ENCODE peak calls at places on chromosomes 6 and 20, in five cellular contexts. K is H1, C is sigmoid colon, H is heart left ventricle, W is mammary epithelial cell. Z is an unnamed sample.

GRCh38 chr20:41540916-41541315 is 77.3 kb downstream of the CHD6 start:
- DNase-seq in W (no peak), H (no peak), C (no peak), K (no peak), Z (no peak)

GRCh38 chr6:155521719-155522118 is 66.1 kb upstream of the NOX3 start:
- DNase-seq in H (no peak), C (no peak), W (peak; percentile 35), K (no peak), Z (no peak)

GRCh38 chr6:136284909-136285308 is 4.7 kb downstream of the BCLAF1 start:
- DNase-seq in K (no peak), C (no peak), W (peak; percentile 60), H (no peak), Z (no peak)

GRCh38 chr6:21992178-21992967 is 304.5 kb downstream of the PRL start:
- DNase-seq in W (peak; percentile 42), H (no peak), C (no peak), K (no peak), Z (no peak)

GRCh38 chr6:40160826-40161225 is 226.6 kb upstream of the MOCS1 start:
- DNase-seq in C (no peak), H (no peak), W (peak; percentile 3), K (no peak), Z (no peak)

GRCh38 chr6:129597023-129597713 is 112.8 kb downstream of the ARHGAP18 start:
- DNase-seq in C (no peak), H (no peak), W (no peak), K (no peak), Z (no peak)

GRCh38 chr6:41939091-41939847 is 2.3 kb downstream of the CCND3 start:
- DNase-seq in W (no peak), C (peak; percentile 71), K (peak; percentile 69), H (peak; percentile 62), Z (peak; percentile 88)

GRCh38 chr20:16729565-16730460 is at the start of gene SNRPB2:
- DNase-seq in C (peak; percentile 96), K (peak; percentile 84), H (peak; percentile 96), W (peak; percentile 89), Z (peak; percentile 98)

GRCh38 chr20:46699651-46700359 is 9.6 kb upstream of the SLC2A10 start:
- DNase-seq in K (no peak), C (no peak), W (peak; percentile 33), H (no peak), Z (no peak)

GRCh38 chr6:157185171-157185570 is 138.1 kb downstream of the TMEM242 start:
- DNase-seq in W (no peak), H (no peak), C (no peak), K (no peak), Z (no peak)

GRCh38 chr20:48189177-48189576 is 403.9 kb upstream of the SULF2 start:
- DNase-seq in C (no peak), K (no peak), H (no peak), W (peak; percentile 83), Z (no peak)

GRCh38 chr6:56552212-56553130 is 90.2 kb downstream of the DST start:
- DNase-seq in C (no peak), K (no peak), W (no peak), H (no peak), Z (no peak)

GRCh38 chr6:137283940-137284910 is 65.0 kb upstream of the IFNGR1 start:
- DNase-seq in K (no peak), W (peak; percentile 32), H (no peak), C (no peak), Z (no peak)

GRCh38 chr20:38859070-38859690 is 53.7 kb downstream of the PPP1R16B start:
- DNase-seq in K (no peak), H (no peak), C (no peak), W (no peak), Z (no peak)

GRCh38 chr6:16130932-16131387 is 2.1 kb downstream of the MYLIP start:
- DNase-seq in C (no peak), W (peak; percentile 51), H (no peak), K (no peak), Z (no peak)

GRCh38 chr6:110042670-110043296 is 64.7 kb downstream of the GPR6 start:
- DNase-seq in K (peak; percentile 39), W (no peak), C (no peak), H (no peak), Z (no peak)

GRCh38 chr6:44060622-44061374 is 66.5 kb downstream of the MRPL14 start:
- DNase-seq in W (no peak), K (no peak), C (no peak), H (no peak), Z (no peak)

GRCh38 chr20:56160956-56161355 is 87.6 kb upstream of the MC3R start:
- DNase-seq in H (no peak), K (no peak), C (no peak), W (no peak), Z (no peak)
- H3K9me3 ChIP-seq in H (no peaks in the 10 kb centered on the region), K (peaks cover 84% of the 10 kb centered on the region), C (no peaks in the 10 kb centered on the region), W (no peaks in the 10 kb centered on the region), Z (no peaks in the 10 kb centered on the region)

GRCh38 chr20:3430376-3431069 is 23.1 kb upstream of the DNAAF9 start:
- DNase-seq in C (no peak), K (no peak), H (peak; percentile 32), W (no peak), Z (no peak)
- H3K9me3 ChIP-seq in C (no peaks in the 10 kb centered on the region), K (no peaks in the 10 kb centered on the region), H (no peaks in the 10 kb centered on the region), W (no peaks in the 10 kb centered on the region), Z (no peaks in the 10 kb centered on the region)

DNA sequence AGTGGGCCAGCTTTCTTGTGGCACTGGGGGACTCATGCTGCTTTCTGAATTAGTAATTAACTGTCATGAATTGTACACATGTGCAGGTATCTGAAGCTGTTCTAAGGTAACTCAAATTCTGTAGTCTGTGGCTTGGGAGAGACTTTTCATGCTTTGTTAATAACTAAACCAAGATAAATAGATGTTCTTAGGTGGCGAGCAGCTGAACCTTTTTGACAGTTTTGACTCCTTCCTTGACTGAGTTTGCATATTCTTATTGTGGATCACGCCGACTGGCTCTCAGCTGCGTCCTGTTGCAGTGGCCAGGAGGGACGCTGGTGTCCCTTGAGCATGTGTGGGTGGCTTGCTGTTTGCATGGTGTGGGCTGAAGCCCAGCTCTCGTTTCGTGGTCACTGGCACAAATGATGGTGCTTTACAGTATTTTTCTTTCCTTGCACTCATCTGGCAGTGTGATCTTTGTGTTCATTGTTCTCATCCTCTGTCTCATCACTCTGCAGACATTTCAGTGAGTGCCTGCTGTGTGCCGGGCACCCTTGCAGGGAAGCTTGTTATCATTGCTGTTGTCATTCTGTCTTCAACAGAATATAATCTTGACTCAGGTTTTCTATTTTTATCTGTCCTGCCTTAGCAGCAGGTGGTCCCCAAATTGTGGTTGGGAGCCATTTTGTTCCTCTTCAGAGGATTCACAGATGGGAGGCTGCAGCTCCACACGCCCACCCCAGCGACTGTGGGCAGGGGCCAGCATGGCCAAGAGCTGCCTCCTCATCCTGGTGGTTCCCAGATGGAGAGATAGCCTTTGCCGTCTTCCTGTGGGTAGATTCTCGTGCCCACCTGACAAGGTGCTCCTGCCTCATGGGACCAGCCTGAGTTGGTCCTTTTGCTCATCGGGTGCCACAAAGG is 39.6 kb downstream of the DUSP22 start:
- DNase-seq in K (no peak), H (no peak), C (no peak), W (no peak), Z (peak; percentile 79)
- H3K9me3 ChIP-seq in K (peaks cover 82% of the 10 kb centered on the region), H (no peaks in the 10 kb centered on the region), C (no peaks in the 10 kb centered on the region), W (peaks cover 7% of the 10 kb centered on the region), Z (no peaks in the 10 kb centered on the region)

GRCh38 chr20:45212831-45213230 is 6.0 kb downstream of the SEMG1 start:
- DNase-seq in W (no peak), C (no peak), K (no peak), H (no peak), Z (no peak)
- H3K9me3 ChIP-seq in W (no peaks in the 10 kb centered on the region), C (no peaks in the 10 kb centered on the region), K (no peaks in the 10 kb centered on the region), H (no peaks in the 10 kb centered on the region), Z (no peaks in the 10 kb centered on the region)

DNA sequence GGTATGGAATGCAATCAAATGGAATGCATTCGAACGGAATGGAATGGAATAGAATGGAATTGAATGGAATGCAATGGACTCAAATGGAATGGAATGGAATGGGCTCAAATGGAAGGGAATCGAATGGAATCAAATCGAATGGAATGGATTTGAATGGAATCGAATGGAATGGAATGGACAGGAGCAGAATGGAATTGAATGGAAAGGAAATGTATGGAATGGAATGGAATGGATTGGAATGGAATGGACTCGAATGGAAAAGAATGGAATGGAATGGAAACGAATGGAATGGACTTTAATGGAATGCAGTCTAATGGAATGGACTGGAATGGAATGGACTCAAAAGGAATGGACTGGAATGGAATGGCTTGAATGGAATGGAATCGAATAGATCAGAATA is 18.3 kb upstream of the DEFB115 start:
- DNase-seq in H (no peak), C (no peak), K (no peak), W (no peak), Z (no peak)
- H3K9me3 ChIP-seq in H (peaks cover 97% of the 10 kb centered on the region), C (peaks cover 8% of the 10 kb centered on the region), K (peaks cover 41% of the 10 kb centered on the region), W (peaks cover 87% of the 10 kb centered on the region), Z (peaks cover 100% of the 10 kb centered on the region)

GRCh38 chr20:30486103-30486478 is 771.4 kb upstream of the DEFB115 start:
- DNase-seq in K (peak; percentile 26), H (no peak), W (no peak), C (no peak), Z (no peak)

GRCh38 chr20:30491016-30491415 is 766.4 kb upstream of the DEFB115 start:
- DNase-seq in K (no peak), H (no peak), W (no peak), C (no peak), Z (peak; percentile 24)

GRCh38 chr20:30489604-30490003 is 767.9 kb upstream of the DEFB115 start:
- DNase-seq in C (peak; percentile 63), H (no peak), W (no peak), K (peak; percentile 23), Z (no peak)

GRCh38 chr20:30487947-30488926 is 769.2 kb upstream of the DEFB115 start:
- DNase-seq in W (no peak), H (no peak), C (no peak), K (peak; percentile 19), Z (peak; percentile 61)

GRCh38 chr20:30488941-30489601 is 768.4 kb upstream of the DEFB115 start:
- DNase-seq in K (peak; percentile 29), W (no peak), H (no peak), C (no peak), Z (peak; percentile 57)
- H3K9me3 ChIP-seq in K (peaks cover 72% of the 10 kb centered on the region), W (peaks cover 21% of the 10 kb centered on the region), H (peaks cover 2% of the 10 kb centered on the region), C (no peaks in the 10 kb centered on the region), Z (peaks cover 59% of the 10 kb centered on the region)